ENCODE peak calls at places on chromosomes 11 and 22, in seven cellular contexts. O is EL; J is tibial nerve; W is effector memory CD4-positive, alpha-beta T cell; A is GM12892; P is EH; E is endothelial cell of umbilical vein. C is an unnamed sample.

GRCh38 chr11:118544010-118544646 is 13.1 kb downstream of the TMEM25 start:
- DNase-seq in O (no peak), J (no peak), W (no peak), A (no peak), P (no peak), E (no peak), C (no peak)

GRCh38 chr22:18998998-18999397 is 62.9 kb upstream of the PRODH start:
- DNase-seq in O (no peak), J (no peak), W (no peak), A (no peak), P (no peak), E (no peak), C (peak)

GRCh38 chr11:36033082-36033751 is 89.4 kb downstream of the LDLRAD3 start:
- DNase-seq in O (no peak), J (no peak), W (no peak), A (no peak), P (no peak), E (no peak), C (no peak)

GRCh38 chr11:99822846-99823565 is 802.3 kb downstream of the CNTN5 start:
- DNase-seq in O (no peak), J (no peak), W (no peak), A (no peak), P (no peak), E (no peak), C (no peak)

GRCh38 chr22:45925811-45926351 is 51.1 kb downstream of the WNT7B start:
- DNase-seq in O (peak), J (no peak), W (no peak), A (no peak), P (peak), E (no peak), C (no peak)

GRCh38 chr11:57763568-57763967 is 2.0 kb downstream of the CTNND1 start:
- DNase-seq in O (peak), J (no peak), W (no peak), A (no peak), P (peak), E (peak), C (peak)

GRCh38 chr11:83583953-83584352 is 297.8 kb upstream of the CCDC90B start:
- DNase-seq in O (peak), J (no peak), W (no peak), A (peak), P (peak), E (no peak), C (no peak)

GRCh38 chr11:94151903-94152677 is 23.4 kb downstream of the PANX1 start:
- DNase-seq in O (peak), J (no peak), W (no peak), A (no peak), P (peak), E (peak), C (peak)

GRCh38 chr11:119878990-119879389 is 150.0 kb upstream of the NECTIN1 start:
- DNase-seq in O (no peak), J (no peak), W (no peak), A (no peak), P (no peak), E (no peak), C (no peak)

GRCh38 chr22:46239261-46240048 is 10.6 kb downstream of the CDPF1 start:
- DNase-seq in O (no peak), J (no peak), W (no peak), A (no peak), P (no peak), E (no peak), C (no peak)

GRCh38 chr11:44726278-44727113 is at the start of gene TSPAN18:
- DNase-seq in O (no peak), J (no peak), W (peak), A (peak), P (no peak), E (no peak), C (peak)

GRCh38 chr11:96228472-96228871 is 114.5 kb downstream of the MAML2 start:
- DNase-seq in O (peak), J (peak), W (no peak), A (no peak), P (peak), E (peak), C (no peak)

GRCh38 chr11:61290905-61291690 is 4.0 kb downstream of the VWCE start:
- DNase-seq in O (no peak), J (no peak), W (no peak), A (no peak), P (no peak), E (no peak), C (no peak)

GRCh38 chr11:11857769-11858168 is 16.0 kb downstream of the USP47 start:
- DNase-seq in O (no peak), J (no peak), W (no peak), A (no peak), P (no peak), E (no peak), C (peak)

GRCh38 chr11:116414357-116414756 is 358.4 kb downstream of the BUD13 start:
- DNase-seq in O (no peak), J (no peak), W (no peak), A (no peak), P (no peak), E (no peak), C (no peak)

GRCh38 chr11:10155793-10156490 is 138.1 kb downstream of the SBF2 start:
- DNase-seq in O (no peak), J (no peak), W (no peak), A (no peak), P (no peak), E (no peak), C (no peak)

GRCh38 chr11:67488155-67488480 is 5.3 kb downstream of the AIP start:
- DNase-seq in O (no peak), J (no peak), W (no peak), A (no peak), P (no peak), E (no peak), C (no peak)

GRCh38 chr22:26610072-26610958 is 7.5 kb downstream of the CRYBB1 start:
- DNase-seq in O (peak), J (no peak), W (no peak), A (peak), P (peak), E (no peak), C (no peak)

GRCh38 chr11:124758355-124759267 is 3.5 kb downstream of the ESAM start:
- DNase-seq in O (peak), J (no peak), W (peak), A (peak), P (peak), E (peak), C (peak)

GRCh38 chr11:48052183-48053040 is 72.1 kb downstream of the PTPRJ start:
- DNase-seq in O (peak), J (no peak), W (no peak), A (no peak), P (peak), E (peak), C (no peak)

C was measured in K562.